ENCODE peak calls at places on chromosomes 6 and 20, in five cellular contexts. X is NT2/D1, Z is psoas muscle, F is foreskin fibroblast, Q is GM12864. B is an unnamed sample.

GRCh38 chr6:153965996-153966395 is 73.0 kb upstream of the OPRM1 start:
- DNase-seq in Q (no peak), F (peak), Z (no peak), X (no peak), B (peak)

GRCh38 chr6:107991061-107991460 is 33.1 kb upstream of the SEC63 start:
- DNase-seq in X (no peak), F (peak), Z (no peak), Q (no peak), B (no peak)

GRCh38 chr6:129719692-129720091 is 9.7 kb upstream of the ARHGAP18 start:
- DNase-seq in F (no peak), Q (no peak), Z (no peak), X (no peak), B (no peak)

GRCh38 chr6:95636552-95637376 is 59.4 kb downstream of the MANEA start:
- DNase-seq in Z (no peak), Q (no peak), F (no peak), X (no peak), B (no peak)

GRCh38 chr6:24064106-24064505 is 61.9 kb upstream of the NRSN1 start:
- DNase-seq in Q (no peak), F (no peak), Z (no peak), X (peak), B (no peak)

GRCh38 chr6:112153926-112154621 is 66.7 kb downstream of the FAM229B start:
- DNase-seq in X (no peak), F (peak), Z (no peak), Q (no peak), B (peak)

GRCh38 chr6:1337791-1338190 is 25.9 kb downstream of the FOXQ1 start:
- DNase-seq in F (peak), X (no peak), Z (no peak), Q (no peak), B (no peak)

GRCh38 chr6:158069800-158070195 is 88.1 kb downstream of the SYNJ2 start:
- DNase-seq in F (peak), Z (no peak), Q (no peak), X (no peak), B (no peak)

GRCh38 chr6:5626727-5627426 is 365.6 kb downstream of the FARS2 start:
- DNase-seq in F (no peak), X (no peak), Z (no peak), Q (no peak), B (no peak)

GRCh38 chr6:81826785-81827184 is 74.3 kb upstream of the TENT5A start:
- DNase-seq in X (no peak), Q (no peak), F (no peak), Z (no peak), B (no peak)

GRCh38 chr20:21101453-21102251 is 4.5 kb downstream of the LINC00237 start:
- DNase-seq in Z (peak), X (no peak), Q (no peak), F (peak), B (no peak)
- H3K4me3 ChIP-seq in Z (peak), X (peak), Q (peak), F (no peak), B (peak)

GRCh38 chr20:46034039-46034438 is 5.0 kb downstream of the SLC12A5 start:
- DNase-seq in X (no peak), Q (no peak), Z (no peak), F (peak), B (no peak)

GRCh38 chr20:46028772-46029371 is at the start of gene SLC12A5:
- DNase-seq in Z (no peak), Q (no peak), X (no peak), F (no peak), B (no peak)

GRCh38 chr20:46030290-46031013 is 1.4 kb downstream of the SLC12A5 start:
- DNase-seq in Z (no peak), F (no peak), Q (no peak), X (no peak), B (no peak)

GRCh38 chr20:46031014-46031569 is 2.1 kb downstream of the SLC12A5 start:
- DNase-seq in F (no peak), Z (no peak), X (no peak), Q (no peak), B (no peak)

GRCh38 chr20:46031701-46032254 is 2.8 kb downstream of the SLC12A5 start:
- DNase-seq in X (no peak), Z (no peak), F (peak), Q (no peak), B (no peak)
- H3K4me3 ChIP-seq in X (peak), Z (no peak), F (no peak), Q (no peak), B (peak)

GRCh38 chr6:85911067-85911466 is 268.4 kb upstream of the SYNCRIP start:
- DNase-seq in F (no peak), X (no peak), Q (no peak), Z (no peak), B (no peak)

GRCh38 chr6:85917522-85917921 is 274.8 kb upstream of the SYNCRIP start:
- DNase-seq in Q (no peak), X (no peak), Z (no peak), F (no peak), B (no peak)

GRCh38 chr6:85912582-85912981 is 269.9 kb upstream of the SYNCRIP start:
- DNase-seq in X (no peak), Q (no peak), F (no peak), Z (no peak), B (no peak)
- H3K4me3 ChIP-seq in X (no peak), Q (no peak), F (no peak), Z (no peak), B (no peak)

GRCh38 chr20:46569961-46570360 is 19.5 kb upstream of the OCSTAMP start:
- DNase-seq in Q (no peak), X (no peak), Z (no peak), F (no peak), B (no peak)
- H3K4me3 ChIP-seq in Q (no peak), X (no peak), Z (no peak), F (no peak), B (no peak)

DNA sequence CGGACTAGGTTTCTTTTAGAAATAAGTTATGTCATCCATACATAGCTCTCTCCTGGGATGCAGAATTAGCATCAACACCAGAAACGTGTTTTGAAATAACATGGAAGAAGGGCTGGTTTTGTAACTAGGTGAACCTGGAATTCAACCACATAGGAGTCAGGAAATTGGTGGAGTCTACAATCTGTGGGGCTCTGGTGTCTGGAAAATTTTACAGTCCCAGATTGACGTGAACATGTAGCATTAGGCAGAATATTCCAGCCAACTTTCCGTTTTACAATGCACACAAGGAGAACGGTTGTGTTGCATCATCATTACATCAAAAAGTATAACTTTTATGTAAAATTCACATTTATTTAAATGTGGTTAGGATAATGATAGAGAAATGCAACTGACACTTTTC is 1.9 kb downstream of the KCNQ5 start:
- DNase-seq in X (no peak), F (no peak), Q (no peak), Z (no peak), B (no peak)
- H3K4me3 ChIP-seq in X (no peak), F (peak), Q (peak), Z (peak), B (no peak)